ENCODE peak calls at places on chromosome 20, in five cellular contexts. E is type B pancreatic cell, W is fibroblast of pulmonary artery, J is breast epithelium, Q is sigmoid colon. V is an unnamed sample.
A peak's percentile ranks its signal among the peaks of the same experiment; 100 is the strongest.

GRCh38 chr20:19937651-19938420 is 79.3 kb upstream of the NAA20 start:
- DNase-seq in E (no peak), Q (no peak), J (no peak), W (no peak), V (peak; percentile 38)

GRCh38 chr20:8766868-8767390 is 302.0 kb upstream of the PLCB4 start:
- DNase-seq in Q (no peak), W (no peak), J (no peak), E (no peak), V (no peak)

GRCh38 chr20:8073024-8073832 is 53.7 kb upstream of the TMX4 start:
- DNase-seq in E (no peak), Q (no peak), W (peak; percentile 95), J (no peak), V (no peak)

GRCh38 chr20:47792021-47792618 is 6.8 kb upstream of the SULF2 start:
- DNase-seq in E (no peak), Q (peak; percentile 91), J (peak; percentile 83), W (peak; percentile 98), V (no peak)

GRCh38 chr20:46293084-46293483 is 15.2 kb downstream of the CDH22 start:
- DNase-seq in W (peak; percentile 68), Q (no peak), J (no peak), E (no peak), V (no peak)

GRCh38 chr20:48398506-48399449 is 429.0 kb downstream of the PREX1 start:
- DNase-seq in E (no peak), J (no peak), W (no peak), Q (no peak), V (no peak)

GRCh38 chr20:373171-373890 is 7.2 kb upstream of the TRIB3 start:
- DNase-seq in J (no peak), Q (no peak), E (no peak), W (peak; percentile 98), V (no peak)

GRCh38 chr20:32681175-32682084 is 7.7 kb upstream of the C20orf203 start:
- DNase-seq in J (no peak), W (peak; percentile 11), E (peak; percentile 83), Q (no peak), V (no peak)

GRCh38 chr20:24166127-24166389 is 177.5 kb upstream of the GGTLC1 start:
- DNase-seq in Q (no peak), E (no peak), J (no peak), W (no peak), V (no peak)

GRCh38 chr20:32354592-32355416 is 3.3 kb upstream of the ASXL1 start:
- DNase-seq in W (peak; percentile 63), Q (no peak), E (no peak), J (no peak), V (no peak)

GRCh38 chr20:2165871-2166270 is 64.2 kb downstream of the STK35 start:
- DNase-seq in W (no peak), E (no peak), J (no peak), Q (no peak), V (no peak)

GRCh38 chr20:11721411-11721810 is 196.3 kb upstream of the BTBD3 start:
- DNase-seq in W (no peak), J (no peak), Q (no peak), E (no peak), V (no peak)

GRCh38 chr20:19961298-19961697 is 55.9 kb upstream of the NAA20 start:
- DNase-seq in W (no peak), Q (no peak), E (no peak), J (no peak), V (no peak)

GRCh38 chr20:44496976-44497375 is 21.3 kb downstream of the TTPAL start:
- DNase-seq in E (no peak), Q (peak; percentile 35), J (no peak), W (peak; percentile 69), V (no peak)

GRCh38 chr20:313948-314347 is 11.4 kb upstream of the SOX12 start:
- DNase-seq in J (no peak), W (peak; percentile 70), E (no peak), Q (no peak), V (no peak)

GRCh38 chr20:64239449-64240242 is 15.9 kb upstream of the PCMTD2 start:
- DNase-seq in E (no peak), W (no peak), Q (peak; percentile 49), J (no peak), V (no peak)

GRCh38 chr20:6178537-6178936 is 55.7 kb upstream of the FERMT1 start:
- DNase-seq in E (no peak), Q (no peak), J (no peak), W (peak; percentile 69), V (no peak)

GRCh38 chr20:21862958-21863357 is 157.5 kb downstream of the PAX1 start:
- DNase-seq in J (no peak), E (no peak), Q (no peak), W (no peak), V (no peak)

GRCh38 chr20:52539891-52540290 is 348.3 kb upstream of the ZFP64 start:
- DNase-seq in Q (no peak), W (no peak), J (no peak), E (no peak), V (no peak)

GRCh38 chr20:47795214-47795667 is 10.0 kb upstream of the SULF2 start:
- DNase-seq in W (peak; percentile 28), E (no peak), J (peak; percentile 96), Q (no peak), V (no peak)

GRCh38 chr20:19210426-19211155 is 1.9 kb upstream of the SLC24A3 start:
- DNase-seq in W (no peak), J (peak; percentile 49), E (no peak), Q (peak; percentile 72), V (no peak)

GRCh38 chr20:1496930-1497329 is 5.7 kb upstream of the SIRPB2 start:
- DNase-seq in J (no peak), Q (no peak), E (no peak), W (no peak), V (no peak)

GRCh38 chr20:2462484-2462883 is 8.1 kb downstream of the SNRPB start:
- DNase-seq in J (no peak), W (no peak), E (no peak), Q (no peak), V (no peak)

GRCh38 chr20:35463455-35464300 is 8.3 kb downstream of the CEP250 start:
- DNase-seq in W (peak; percentile 82), Q (no peak), E (no peak), J (no peak), V (peak; percentile 67)
- TF ChIP-seq CTCF in W (peak; percentile 82), Q (peak; percentile 73), E (peak; percentile 91), J (peak; percentile 67), V (peak; percentile 79)

DNA sequence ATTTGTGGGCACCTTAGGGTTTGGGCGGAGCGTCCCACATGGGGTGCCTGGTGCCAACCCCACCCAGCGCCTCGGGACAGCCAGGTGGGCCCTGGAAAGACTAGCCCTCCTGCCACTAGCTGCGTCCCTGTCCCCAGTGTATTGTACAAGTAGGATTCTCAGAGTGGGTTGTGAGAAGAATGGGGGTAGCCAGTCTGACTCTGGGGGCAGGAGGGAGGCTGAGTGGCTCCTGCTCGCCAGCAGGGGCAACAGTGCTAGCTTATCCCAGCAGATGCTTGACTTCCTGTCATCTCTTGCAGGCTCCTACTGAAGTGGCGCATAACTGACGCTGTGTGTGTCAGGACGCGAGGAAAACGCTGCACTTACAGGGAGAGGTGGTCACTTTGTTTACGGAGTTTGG is 9.3 kb downstream of the PSMA7 start:
- DNase-seq in E (no peak), J (no peak), Q (no peak), W (no peak), V (no peak)
- TF ChIP-seq CTCF in E (peak; percentile 45), J (no peak), Q (no peak), W (no peak), V (no peak)

DNA sequence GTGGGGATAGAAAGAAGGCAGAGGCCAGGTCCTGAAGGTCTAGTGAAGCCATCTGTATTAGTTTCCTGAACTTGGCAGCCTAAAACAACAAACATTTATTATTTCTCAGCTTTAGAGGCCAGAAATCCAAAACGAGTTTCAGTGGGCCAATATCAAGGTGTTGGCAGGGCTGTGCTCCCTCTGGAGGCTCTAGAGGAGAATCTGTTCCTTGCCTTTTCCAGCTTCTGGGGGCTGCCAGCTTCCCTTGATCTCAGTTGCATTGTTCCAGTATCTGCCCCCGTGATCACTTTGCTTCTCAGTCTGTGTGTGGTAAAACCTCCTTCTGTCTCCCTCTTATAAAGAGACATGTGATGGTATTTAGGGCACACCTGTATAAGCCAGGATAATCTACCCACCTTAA is 82.4 kb downstream of the MAFB start:
- DNase-seq in Q (no peak), W (no peak), E (no peak), J (no peak), V (no peak)
- TF ChIP-seq CTCF in Q (no peak), W (no peak), E (no peak), J (no peak), V (no peak)

GRCh38 chr20:53989401-53989800 is 81.0 kb downstream of the BCAS1 start:
- DNase-seq in J (no peak), Q (no peak), W (no peak), E (no peak), V (no peak)
- TF ChIP-seq CTCF in J (no peak), Q (no peak), W (no peak), E (no peak), V (no peak)

DNA sequence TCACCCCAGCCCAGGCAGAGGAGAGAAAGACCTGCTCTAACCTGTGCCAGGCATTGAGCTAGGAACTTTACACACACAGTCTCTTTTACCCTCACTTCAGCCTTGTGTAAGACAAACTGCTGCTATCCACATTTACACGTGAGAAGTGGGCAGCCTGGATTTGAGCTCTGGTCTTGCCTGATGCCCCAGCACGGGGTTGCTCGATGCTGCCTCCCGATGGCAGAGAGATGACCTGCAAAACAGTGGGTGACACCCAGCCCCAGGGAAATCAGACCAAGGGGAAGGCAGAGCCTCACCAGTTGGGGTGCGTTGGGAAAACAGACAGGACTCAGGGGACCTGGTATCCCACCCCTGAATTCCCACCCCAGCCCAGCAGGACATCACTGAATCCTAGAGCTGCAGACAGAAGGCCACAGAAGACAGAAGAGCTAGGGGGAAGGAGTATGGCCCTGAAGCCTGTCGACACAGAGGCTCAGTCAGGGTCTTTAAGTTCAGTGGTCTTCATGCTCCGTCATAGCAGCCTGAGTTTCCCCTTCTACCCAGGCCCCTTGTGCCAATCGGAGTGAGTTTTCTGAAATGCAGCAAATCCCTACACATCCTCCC is 990 bp downstream of the BPI start:
- DNase-seq in J (no peak), E (no peak), W (peak; percentile 58), Q (no peak), V (peak; percentile 47)
- TF ChIP-seq CTCF in J (no peak), E (peak; percentile 59), W (peak; percentile 72), Q (no peak), V (peak; percentile 33)

GRCh38 chr20:23133560-23133998 is 47.5 kb upstream of the CD93 start:
- DNase-seq in W (no peak), J (no peak), E (no peak), Q (peak; percentile 22), V (no peak)
- TF ChIP-seq CTCF in W (no peak), J (no peak), E (no peak), Q (no peak), V (no peak)

GRCh38 chr20:35992713-35993335 is 24.4 kb downstream of the CNBD2 start:
- DNase-seq in W (peak; percentile 69), E (no peak), J (peak; percentile 28), Q (peak; percentile 69), V (peak; percentile 79)
- TF ChIP-seq CTCF in W (peak; percentile 86), E (peak; percentile 88), J (peak; percentile 78), Q (peak; percentile 57), V (peak; percentile 84)